ENCODE peak calls at places on chromosomes 12 and 14, in eight cellular contexts. G is Peyer's patch, L is ovary, R is HCT116, I is testis, A is IMR-90, T is stomach, J is heart left ventricle. Q is an unnamed sample.

GRCh38 chr12:4849946-4850345 is 59.8 kb upstream of the KCNA1 start:
- DNase-seq in T (no peak), I (no peak), A (no peak), R (no peak), J (no peak), G (no peak), L (no peak), Q (no peak)

GRCh38 chr12:45933504-45933903 is 56.9 kb downstream of the SCAF11 start:
- DNase-seq in J (no peak), R (no peak), A (no peak), I (no peak), L (no peak), G (no peak), T (no peak), Q (no peak)

GRCh38 chr12:39205969-39206368 is 237.0 kb downstream of the KIF21A start:
- DNase-seq in L (no peak), G (no peak), I (no peak), T (no peak), A (no peak), R (no peak), J (no peak), Q (no peak)

GRCh38 chr14:104586832-104587620 is 7.5 kb downstream of the C14orf180 start:
- DNase-seq in T (peak; percentile 80), J (peak; percentile 91), G (no peak), R (no peak), L (no peak), I (peak; percentile 36), A (no peak), Q (no peak)

GRCh38 chr12:24039113-24039525 is 89.6 kb upstream of the SOX5 start:
- DNase-seq in R (no peak), T (no peak), A (peak; percentile 97), L (no peak), G (no peak), I (no peak), J (no peak), Q (no peak)

GRCh38 chr12:100234166-100234565 is 32.7 kb downstream of the DEPDC4 start:
- DNase-seq in G (no peak), I (no peak), R (no peak), T (no peak), J (no peak), L (no peak), A (peak; percentile 69), Q (no peak)

GRCh38 chr14:57413849-57414248 is 23.5 kb downstream of the NAA30 start:
- DNase-seq in I (no peak), R (no peak), L (no peak), T (no peak), A (no peak), G (no peak), J (no peak), Q (no peak)

GRCh38 chr14:94021416-94022157 is 4.6 kb upstream of the OTUB2 start:
- DNase-seq in G (no peak), T (no peak), I (no peak), R (no peak), J (no peak), L (no peak), A (no peak), Q (no peak)

GRCh38 chr14:92877757-92878431 is 45.1 kb upstream of the CHGA start:
- DNase-seq in G (no peak), T (no peak), A (no peak), I (peak; percentile 65), L (peak; percentile 49), R (no peak), J (peak; percentile 75), Q (peak; percentile 53)

GRCh38 chr12:2324375-2324774 is 271.6 kb downstream of the CACNA1C start:
- DNase-seq in R (no peak), J (no peak), T (peak; percentile 46), A (no peak), L (no peak), G (peak; percentile 65), I (no peak), Q (no peak)

GRCh38 chr12:16075887-16076286 is 164.8 kb downstream of the DERA start:
- DNase-seq in L (no peak), T (no peak), G (no peak), I (no peak), R (no peak), A (no peak), J (no peak), Q (no peak)

DNA sequence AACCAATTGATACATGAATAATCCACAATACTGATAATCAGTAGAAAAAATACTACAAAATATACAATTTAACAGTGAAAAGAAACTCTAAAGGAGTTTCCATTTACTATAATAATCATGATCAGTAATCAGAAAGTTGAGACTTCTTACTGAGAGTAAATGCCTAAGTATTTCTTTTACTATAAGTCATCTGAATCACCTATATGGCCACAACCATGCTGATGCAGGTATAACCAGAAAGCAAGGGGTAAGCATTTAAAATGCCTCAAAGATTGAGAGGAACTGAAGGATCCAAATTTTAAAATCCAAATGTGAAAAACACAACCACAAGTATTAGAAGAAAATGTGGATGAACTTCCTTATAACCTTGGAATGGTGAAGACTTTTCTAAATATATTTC is 23.4 kb downstream of the CDK17 start:
- DNase-seq in L (no peak), G (no peak), I (no peak), J (no peak), R (no peak), A (no peak), T (no peak), Q (no peak)
- H3K4me3 ChIP-seq in L (no peak overlapping the region), G (no peak overlapping the region), I (no peak overlapping the region), J (no peak overlapping the region), R (no peak overlapping the region), A (no peak overlapping the region), T (no peak overlapping the region), Q (no peak overlapping the region)

GRCh38 chr12:121267822-121268221 is 28.7 kb downstream of the CAMKK2 start:
- DNase-seq in T (no peak), I (no peak), R (no peak), L (no peak), A (no peak), G (no peak), J (no peak), Q (no peak)

GRCh38 chr12:121264951-121265350 is 31.6 kb downstream of the CAMKK2 start:
- DNase-seq in T (no peak), R (no peak), G (no peak), I (no peak), A (no peak), J (no peak), L (no peak), Q (no peak)

GRCh38 chr12:121261397-121261796 is 35.1 kb downstream of the CAMKK2 start:
- DNase-seq in G (no peak), T (no peak), I (no peak), L (no peak), J (no peak), A (no peak), R (no peak), Q (no peak)

GRCh38 chr12:121263206-121263605 is 33.3 kb downstream of the CAMKK2 start:
- DNase-seq in L (no peak), J (no peak), G (no peak), A (no peak), I (no peak), T (no peak), R (no peak), Q (no peak)

DNA sequence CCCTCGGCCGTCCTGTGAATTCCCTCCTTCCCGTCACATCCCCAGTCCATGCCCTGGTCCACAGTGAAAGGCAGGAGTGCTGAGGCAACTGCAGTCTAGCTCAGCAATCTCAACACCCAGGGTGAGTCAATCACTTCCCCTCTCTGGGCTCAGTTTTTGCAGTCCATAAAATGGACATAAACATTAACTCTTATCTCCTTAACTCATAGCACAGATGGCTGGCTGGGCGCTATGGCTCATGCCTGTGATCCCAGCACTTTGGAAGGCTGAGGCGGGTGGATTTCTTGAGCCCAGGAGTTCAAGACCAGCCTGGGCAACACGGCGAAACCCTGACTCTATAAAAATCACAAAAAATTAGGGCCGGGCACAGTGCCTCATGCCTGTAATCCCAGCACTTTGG is 32.4 kb downstream of the CAMKK2 start:
- DNase-seq in T (no peak), L (no peak), J (no peak), R (no peak), I (no peak), G (no peak), A (no peak), Q (no peak)
- H3K27ac ChIP-seq in T (no peak overlapping the region), L (no peak overlapping the region), J (no peak overlapping the region), R (no peak overlapping the region), I (no peak overlapping the region), G (no peak overlapping the region), A (no peak overlapping the region), Q (no peak overlapping the region)

GRCh38 chr12:123489580-123489979 is 31.6 kb downstream of the SNRNP35 start:
- DNase-seq in R (no peak), J (no peak), I (no peak), A (no peak), L (no peak), G (no peak), T (no peak), Q (no peak)

GRCh38 chr12:123492290-123492689 is 34.4 kb downstream of the SNRNP35 start:
- DNase-seq in T (no peak), I (no peak), L (no peak), R (no peak), A (no peak), G (no peak), J (no peak), Q (no peak)

GRCh38 chr12:123490089-123490488 is 32.1 kb downstream of the SNRNP35 start:
- DNase-seq in T (no peak), R (no peak), A (no peak), J (no peak), I (no peak), G (no peak), L (no peak), Q (no peak)

GRCh38 chr12:123491481-123491880 is 33.5 kb downstream of the SNRNP35 start:
- DNase-seq in A (no peak), J (no peak), I (no peak), R (no peak), G (no peak), L (no peak), T (no peak), Q (no peak)

GRCh38 chr12:123491056-123491455 is 33.1 kb downstream of the SNRNP35 start:
- DNase-seq in A (no peak), J (no peak), L (no peak), T (no peak), G (no peak), R (no peak), I (no peak), Q (no peak)
- TF ChIP-seq POLR2A in A (no peak), J (no peak), L (no peak), T (no peak), G (no peak), R (no peak), I (no peak), Q (no peak)

GRCh38 chr12:53991077-53991460 is 6.1 kb downstream of the HOXC10 start:
- DNase-seq in I (no peak), R (no peak), T (no peak), J (no peak), A (no peak), L (no peak), G (no peak), Q (no peak)

GRCh38 chr12:53989227-53990113 is 4.5 kb downstream of the HOXC10 start:
- DNase-seq in G (no peak), J (no peak), A (peak; percentile 45), L (no peak), T (no peak), R (no peak), I (peak; percentile 59), Q (no peak)

GRCh38 chr12:53992377-53992776 is 7.4 kb downstream of the HOXC10 start:
- DNase-seq in J (no peak), A (no peak), I (no peak), L (no peak), G (no peak), R (no peak), T (no peak), Q (no peak)

GRCh38 chr12:53988519-53989226 is 3.7 kb downstream of the HOXC10 start:
- DNase-seq in T (no peak), J (no peak), L (no peak), R (no peak), A (no peak), G (no peak), I (no peak), Q (no peak)

GRCh38 chr12:53990311-53991076 is 5.5 kb downstream of the HOXC10 start:
- DNase-seq in L (no peak), I (no peak), J (no peak), A (no peak), G (no peak), T (no peak), R (no peak), Q (no peak)
- H3K4me3 ChIP-seq in L (no peak overlapping the region), I (no peak overlapping the region), J (no peak overlapping the region), A (no peak overlapping the region), G (no peak overlapping the region), T (no peak overlapping the region), R (no peak overlapping the region), Q (no peak overlapping the region)